ENCODE peak calls at places on chromosomes 7 and 10, in ten cellular contexts. G is stomach, N is uterus, M is sigmoid colon, V is tibial nerve, E is Peyer's patch, F is testis, T is adrenal gland, K is transverse colon, Q is erythroblast. J is an unnamed sample.

GRCh38 chr10:1548146-1548545 is 189.2 kb downstream of the ADARB2 start:
- DNase-seq in G (peak; percentile 5), N (no peak), M (no peak), V (no peak), E (no peak), F (no peak), T (no peak), K (peak; percentile 1), Q (no peak), J (no peak)

GRCh38 chr10:28387141-28387540 is 84.3 kb upstream of the MPP7 start:
- DNase-seq in G (no peak), N (no peak), M (no peak), V (no peak), E (no peak), F (no peak), T (no peak), K (peak; percentile 80), Q (no peak), J (no peak)

GRCh38 chr10:67666416-67667043 is 29.5 kb downstream of the CTNNA3 start:
- DNase-seq in G (no peak), N (no peak), M (no peak), V (no peak), E (no peak), F (no peak), T (no peak), K (no peak), Q (peak; percentile 21), J (no peak)

GRCh38 chr10:75774780-75775490 is 343.5 kb downstream of the LRMDA start:
- DNase-seq in G (no peak), N (peak; percentile 78), M (no peak), V (no peak), E (no peak), F (peak; percentile 81), T (no peak), K (no peak), Q (no peak), J (no peak)

GRCh38 chr10:89861199-89861573 is 159.8 kb downstream of the KIF20B start:
- DNase-seq in G (no peak), N (no peak), M (no peak), V (no peak), E (no peak), F (no peak), T (no peak), K (no peak), Q (no peak), J (no peak)

GRCh38 chr10:123553810-123554430 is 112.2 kb upstream of the GPR26 start:
- DNase-seq in G (no peak), N (no peak), M (no peak), V (no peak), E (no peak), F (no peak), T (no peak), K (no peak), Q (no peak), J (no peak)

GRCh38 chr7:121046009-121046408 is 57.5 kb downstream of the CPED1 start:
- DNase-seq in G (no peak), N (no peak), M (no peak), V (no peak), E (no peak), F (no peak), T (no peak), K (no peak), Q (no peak), J (no peak)

GRCh38 chr7:3277604-3278572 is 23.2 kb upstream of the SDK1 start:
- DNase-seq in G (no peak), N (no peak), M (no peak), V (no peak), E (no peak), F (no peak), T (no peak), K (no peak), Q (no peak), J (no peak)

GRCh38 chr10:90798482-90798881 is 59.4 kb downstream of the HTR7 start:
- DNase-seq in G (no peak), N (no peak), M (no peak), V (no peak), E (no peak), F (no peak), T (no peak), K (no peak), Q (no peak), J (no peak)

GRCh38 chr10:100359030-100359432 is 12.0 kb downstream of the SCD start:
- DNase-seq in G (no peak), N (no peak), M (no peak), V (no peak), E (no peak), F (peak; percentile 72), T (no peak), K (no peak), Q (peak; percentile 89), J (no peak)
- TF ChIP-seq POLR2A in G (no peak), N (no peak), M (no peak), V (no peak), E (no peak), F (no peak), T (no peak), K (no peak), Q (no peak), J (no peak)

GRCh38 chr7:151085329-151085690 is 965 bp upstream of the AGAP3 start:
- DNase-seq in G (no peak), N (peak; percentile 40), M (no peak), V (no peak), E (no peak), F (no peak), T (peak; percentile 46), K (no peak), Q (no peak), J (no peak)

GRCh38 chr7:151083824-151084160 is 499 bp upstream of the TMUB1 start:
- DNase-seq in G (no peak), N (no peak), M (no peak), V (no peak), E (no peak), F (no peak), T (no peak), K (no peak), Q (no peak), J (no peak)

GRCh38 chr7:151081170-151082101 is 827 bp upstream of the FASTK start:
- DNase-seq in G (peak; percentile 48), N (peak; percentile 39), M (no peak), V (no peak), E (no peak), F (no peak), T (peak; percentile 46), K (peak; percentile 59), Q (no peak), J (no peak)

GRCh38 chr7:151082151-151083070 is 882 bp downstream of the TMUB1 start:
- DNase-seq in G (no peak), N (peak; percentile 27), M (no peak), V (no peak), E (no peak), F (no peak), T (peak; percentile 43), K (no peak), Q (no peak), J (no peak)

GRCh38 chr7:151083071-151083823 is at the start of gene TMUB1:
- DNase-seq in G (peak; percentile 84), N (peak; percentile 77), M (peak; percentile 91), V (no peak), E (peak; percentile 86), F (peak; percentile 87), T (peak; percentile 81), K (peak; percentile 86), Q (peak; percentile 74), J (peak; percentile 79)
- TF ChIP-seq POLR2A in G (no peak), N (peak; percentile 27), M (no peak), V (no peak), E (peak; percentile 48), F (no peak), T (peak; percentile 16), K (peak; percentile 35), Q (no peak), J (no peak)

GRCh38 chr10:62816179-62817119 is at the start of gene EGR2:
- DNase-seq in G (peak; percentile 94), N (peak; percentile 92), M (peak; percentile 97), V (peak; percentile 82), E (peak; percentile 98), F (peak; percentile 97), T (peak; percentile 94), K (peak; percentile 94), Q (peak; percentile 94), J (peak; percentile 85)
- TF ChIP-seq POLR2A in G (no peak), N (no peak), M (no peak), V (no peak), E (peak; percentile 40), F (no peak), T (peak; percentile 42), K (no peak), Q (peak; percentile 25), J (peak; percentile 80)

DNA sequence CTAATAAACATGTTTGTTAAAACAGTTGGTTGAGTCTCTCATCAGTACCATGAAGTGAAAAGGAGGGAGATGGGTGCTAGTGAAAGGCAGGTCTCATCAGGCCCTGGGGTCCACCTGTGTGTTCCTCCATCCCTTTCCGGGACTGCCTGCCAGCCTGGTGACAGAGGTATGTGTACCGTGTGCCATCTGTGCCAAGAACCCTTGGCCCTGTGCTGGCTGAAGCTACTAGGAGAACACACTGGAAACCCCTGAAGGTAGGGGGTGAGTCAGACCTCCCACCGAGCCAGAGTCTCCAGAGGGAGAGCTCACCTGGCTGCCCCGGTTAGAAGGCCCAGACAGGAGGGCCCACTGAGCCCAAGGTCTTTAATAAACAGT is 2.3 kb downstream of the DDIT4 start:
- DNase-seq in G (peak; percentile 81), N (no peak), M (no peak), V (no peak), E (no peak), F (no peak), T (peak; percentile 70), K (peak; percentile 66), Q (peak; percentile 65), J (no peak)
- TF ChIP-seq POLR2A in G (no peak), N (no peak), M (peak; percentile 11), V (no peak), E (no peak), F (no peak), T (peak; percentile 32), K (peak; percentile 37), Q (peak; percentile 66), J (no peak)